ENCODE peak calls at places on chromosome 16, in six cellular contexts. One of them, this sample, is unnamed.

GRCh38 chr16:53449816-53450517 is 15.7 kb downstream of the RBL2 start:
- DNase-seq in heart right ventricle: no peak
- DNase-seq in HL-60: no peak
- DNase-seq in left ventricle myocardium inferior: no peak
- DNase-seq in ascending aorta: no peak
- DNase-seq in neural crest cell: no peak
- DNase-seq in this sample: no peak

GRCh38 chr16:46743232-46743719 is 4.9 kb downstream of the MYLK3 start:
- DNase-seq in heart right ventricle: peak; percentile 47
- DNase-seq in HL-60: peak; percentile 70
- DNase-seq in left ventricle myocardium inferior: peak; percentile 46
- DNase-seq in ascending aorta: peak; percentile 53
- DNase-seq in neural crest cell: no peak
- DNase-seq in this sample: no peak

GRCh38 chr16:57957396-57958392 is 13.2 kb downstream of the CNGB1 start:
- DNase-seq in heart right ventricle: no peak
- DNase-seq in HL-60: no peak
- DNase-seq in left ventricle myocardium inferior: no peak
- DNase-seq in ascending aorta: no peak
- DNase-seq in neural crest cell: no peak
- DNase-seq in this sample: no peak

GRCh38 chr16:86882586-86883280 is 304.4 kb downstream of the FOXL1 start:
- DNase-seq in heart right ventricle: peak; percentile 52
- DNase-seq in HL-60: no peak
- DNase-seq in left ventricle myocardium inferior: peak; percentile 60
- DNase-seq in ascending aorta: peak; percentile 71
- DNase-seq in neural crest cell: no peak
- DNase-seq in this sample: no peak

GRCh38 chr16:89720520-89720858 is 209 bp downstream of the VPS9D1 start:
- DNase-seq in heart right ventricle: peak; percentile 60
- DNase-seq in HL-60: no peak
- DNase-seq in left ventricle myocardium inferior: peak; percentile 62
- DNase-seq in ascending aorta: no peak
- DNase-seq in neural crest cell: no peak
- DNase-seq in this sample: no peak

GRCh38 chr16:3950343-3951193 is 70.1 kb upstream of the CREBBP start:
- DNase-seq in heart right ventricle: peak; percentile 81
- DNase-seq in HL-60: no peak
- DNase-seq in left ventricle myocardium inferior: peak; percentile 86
- DNase-seq in ascending aorta: peak; percentile 95
- DNase-seq in neural crest cell: no peak
- DNase-seq in this sample: no peak

GRCh38 chr16:79845734-79846135 is 245.2 kb upstream of the MAF start:
- DNase-seq in heart right ventricle: no peak
- DNase-seq in HL-60: no peak
- DNase-seq in left ventricle myocardium inferior: no peak
- DNase-seq in ascending aorta: no peak
- DNase-seq in neural crest cell: no peak
- DNase-seq in this sample: no peak

GRCh38 chr16:88924834-88925539 is 52.0 kb downstream of the CBFA2T3 start:
- DNase-seq in heart right ventricle: no peak
- DNase-seq in HL-60: peak; percentile 8
- DNase-seq in left ventricle myocardium inferior: no peak
- DNase-seq in ascending aorta: peak; percentile 76
- DNase-seq in neural crest cell: no peak
- DNase-seq in this sample: no peak

GRCh38 chr16:71474864-71475263 is 12.8 kb upstream of the ZNF23 start:
- DNase-seq in heart right ventricle: no peak
- DNase-seq in HL-60: no peak
- DNase-seq in left ventricle myocardium inferior: no peak
- DNase-seq in ascending aorta: no peak
- DNase-seq in neural crest cell: no peak
- DNase-seq in this sample: no peak

GRCh38 chr16:19876501-19877059 is 8.1 kb downstream of the GPRC5B start:
- DNase-seq in heart right ventricle: no peak
- DNase-seq in HL-60: no peak
- DNase-seq in left ventricle myocardium inferior: no peak
- DNase-seq in ascending aorta: no peak
- DNase-seq in neural crest cell: no peak
- DNase-seq in this sample: no peak

GRCh38 chr16:49019826-49020401 is 261.7 kb downstream of the CBLN1 start:
- DNase-seq in heart right ventricle: no peak
- DNase-seq in HL-60: no peak
- DNase-seq in left ventricle myocardium inferior: no peak
- DNase-seq in ascending aorta: no peak
- DNase-seq in neural crest cell: no peak
- DNase-seq in this sample: no peak

GRCh38 chr16:19245326-19245925 is 40.1 kb upstream of the CLEC19A start:
- DNase-seq in heart right ventricle: no peak
- DNase-seq in HL-60: no peak
- DNase-seq in left ventricle myocardium inferior: no peak
- DNase-seq in ascending aorta: no peak
- DNase-seq in neural crest cell: no peak
- DNase-seq in this sample: no peak

GRCh38 chr16:52827456-52827855 is 225.2 kb downstream of the CHD9NB start:
- DNase-seq in heart right ventricle: no peak
- DNase-seq in HL-60: no peak
- DNase-seq in left ventricle myocardium inferior: no peak
- DNase-seq in ascending aorta: no peak
- DNase-seq in neural crest cell: no peak
- DNase-seq in this sample: no peak

GRCh38 chr16:88681709-88682451 is 4.4 kb downstream of the SNAI3 start:
- DNase-seq in heart right ventricle: peak; percentile 26
- DNase-seq in HL-60: peak; percentile 86
- DNase-seq in left ventricle myocardium inferior: peak; percentile 55
- DNase-seq in ascending aorta: peak; percentile 81
- DNase-seq in neural crest cell: no peak
- DNase-seq in this sample: peak; percentile 92

GRCh38 chr16:980595-980854 is 1.0 kb upstream of the SOX8 start:
- DNase-seq in heart right ventricle: no peak
- DNase-seq in HL-60: no peak
- DNase-seq in left ventricle myocardium inferior: no peak
- DNase-seq in ascending aorta: no peak
- DNase-seq in neural crest cell: no peak
- DNase-seq in this sample: no peak

GRCh38 chr16:67393111-67393789 is at the start of gene TPPP3:
- DNase-seq in heart right ventricle: peak; percentile 95
- DNase-seq in HL-60: no peak
- DNase-seq in left ventricle myocardium inferior: peak; percentile 92
- DNase-seq in ascending aorta: peak; percentile 91
- DNase-seq in neural crest cell: peak; percentile 82
- DNase-seq in this sample: peak; percentile 92

GRCh38 chr16:88505405-88506082 is 52.5 kb downstream of the ZFPM1 start:
- DNase-seq in heart right ventricle: peak; percentile 54
- DNase-seq in HL-60: peak; percentile 8
- DNase-seq in left ventricle myocardium inferior: no peak
- DNase-seq in ascending aorta: no peak
- DNase-seq in neural crest cell: no peak
- DNase-seq in this sample: no peak

GRCh38 chr16:7185689-7186088 is 147.0 kb upstream of the RBFOX1 start:
- DNase-seq in heart right ventricle: no peak
- DNase-seq in HL-60: no peak
- DNase-seq in left ventricle myocardium inferior: no peak
- DNase-seq in ascending aorta: no peak
- DNase-seq in neural crest cell: no peak
- DNase-seq in this sample: no peak

GRCh38 chr16:68388124-68388523 is 60.2 kb downstream of the SMPD3 start:
- DNase-seq in heart right ventricle: no peak
- DNase-seq in HL-60: no peak
- DNase-seq in left ventricle myocardium inferior: no peak
- DNase-seq in ascending aorta: no peak
- DNase-seq in neural crest cell: no peak
- DNase-seq in this sample: no peak

GRCh38 chr16:48366165-48367093 is 18.8 kb downstream of the SIAH1 start:
- DNase-seq in heart right ventricle: no peak
- DNase-seq in HL-60: peak; percentile 91
- DNase-seq in left ventricle myocardium inferior: no peak
- DNase-seq in ascending aorta: peak; percentile 73
- DNase-seq in neural crest cell: no peak
- DNase-seq in this sample: peak; percentile 65

GRCh38 chr16:47925811-47926460 is 229.9 kb downstream of the ABCC12 start:
- DNase-seq in heart right ventricle: no peak
- DNase-seq in HL-60: no peak
- DNase-seq in left ventricle myocardium inferior: no peak
- DNase-seq in ascending aorta: no peak
- DNase-seq in neural crest cell: no peak
- DNase-seq in this sample: no peak

GRCh38 chr16:28063047-28063521 is 430 bp downstream of the GSG1L start:
- DNase-seq in heart right ventricle: no peak
- DNase-seq in HL-60: peak; percentile 73
- DNase-seq in left ventricle myocardium inferior: no peak
- DNase-seq in ascending aorta: no peak
- DNase-seq in neural crest cell: no peak
- DNase-seq in this sample: no peak

GRCh38 chr16:28064150-28064549 is 636 bp upstream of the GSG1L start:
- DNase-seq in heart right ventricle: no peak
- DNase-seq in HL-60: no peak
- DNase-seq in left ventricle myocardium inferior: no peak
- DNase-seq in ascending aorta: no peak
- DNase-seq in neural crest cell: no peak
- DNase-seq in this sample: no peak

GRCh38 chr16:28062261-28063046 is 1.1 kb downstream of the GSG1L start:
- DNase-seq in heart right ventricle: no peak
- DNase-seq in HL-60: no peak
- DNase-seq in left ventricle myocardium inferior: no peak
- DNase-seq in ascending aorta: no peak
- DNase-seq in neural crest cell: no peak
- DNase-seq in this sample: no peak

GRCh38 chr16:28064706-28065249 is 1.3 kb upstream of the GSG1L start:
- DNase-seq in heart right ventricle: no peak
- DNase-seq in HL-60: no peak
- DNase-seq in left ventricle myocardium inferior: no peak
- DNase-seq in ascending aorta: no peak
- DNase-seq in neural crest cell: no peak
- DNase-seq in this sample: no peak

GRCh38 chr16:28063611-28064061 is at the start of gene GSG1L:
- DNase-seq in heart right ventricle: no peak
- DNase-seq in HL-60: no peak
- DNase-seq in left ventricle myocardium inferior: no peak
- DNase-seq in ascending aorta: no peak
- DNase-seq in neural crest cell: no peak
- DNase-seq in this sample: no peak
- TF ChIP-seq CTCF in heart right ventricle: peak; percentile 27
- TF ChIP-seq CTCF in HL-60: no peak
- TF ChIP-seq CTCF in left ventricle myocardium inferior: peak; percentile 39
- TF ChIP-seq CTCF in ascending aorta: peak; percentile 48
- TF ChIP-seq CTCF in neural crest cell: peak; percentile 48
- TF ChIP-seq CTCF in this sample: no peak

GRCh38 chr16:82793550-82794244 is 166.9 kb downstream of the CDH13 start:
- DNase-seq in heart right ventricle: no peak
- DNase-seq in HL-60: no peak
- DNase-seq in left ventricle myocardium inferior: no peak
- DNase-seq in ascending aorta: no peak
- DNase-seq in neural crest cell: no peak
- DNase-seq in this sample: no peak
- TF ChIP-seq CTCF in heart right ventricle: no peak
- TF ChIP-seq CTCF in HL-60: no peak
- TF ChIP-seq CTCF in left ventricle myocardium inferior: no peak
- TF ChIP-seq CTCF in ascending aorta: no peak
- TF ChIP-seq CTCF in neural crest cell: no peak
- TF ChIP-seq CTCF in this sample: no peak

GRCh38 chr16:84990782-84991181 is 20.6 kb downstream of the ZDHHC7 start:
- DNase-seq in heart right ventricle: no peak
- DNase-seq in HL-60: no peak
- DNase-seq in left ventricle myocardium inferior: no peak
- DNase-seq in ascending aorta: no peak
- DNase-seq in neural crest cell: no peak
- DNase-seq in this sample: no peak

GRCh38 chr16:84989791-84990620 is 21.3 kb downstream of the ZDHHC7 start:
- DNase-seq in heart right ventricle: no peak
- DNase-seq in HL-60: no peak
- DNase-seq in left ventricle myocardium inferior: no peak
- DNase-seq in ascending aorta: no peak
- DNase-seq in neural crest cell: no peak
- DNase-seq in this sample: no peak

GRCh38 chr16:84986879-84987278 is 24.5 kb downstream of the ZDHHC7 start:
- DNase-seq in heart right ventricle: no peak
- DNase-seq in HL-60: no peak
- DNase-seq in left ventricle myocardium inferior: peak; percentile 3
- DNase-seq in ascending aorta: no peak
- DNase-seq in neural crest cell: no peak
- DNase-seq in this sample: no peak

GRCh38 chr16:84986102-84986501 is 25.2 kb downstream of the ZDHHC7 start:
- DNase-seq in heart right ventricle: no peak
- DNase-seq in HL-60: no peak
- DNase-seq in left ventricle myocardium inferior: no peak
- DNase-seq in ascending aorta: no peak
- DNase-seq in neural crest cell: no peak
- DNase-seq in this sample: no peak

GRCh38 chr16:84988328-84989080 is 22.8 kb downstream of the ZDHHC7 start:
- DNase-seq in heart right ventricle: no peak
- DNase-seq in HL-60: no peak
- DNase-seq in left ventricle myocardium inferior: peak; percentile 5
- DNase-seq in ascending aorta: no peak
- DNase-seq in neural crest cell: no peak
- DNase-seq in this sample: no peak
- TF ChIP-seq CTCF in heart right ventricle: no peak
- TF ChIP-seq CTCF in HL-60: no peak
- TF ChIP-seq CTCF in left ventricle myocardium inferior: no peak
- TF ChIP-seq CTCF in ascending aorta: no peak
- TF ChIP-seq CTCF in neural crest cell: no peak
- TF ChIP-seq CTCF in this sample: no peak

GRCh38 chr16:24668481-24669001 is 60.9 kb upstream of the TNRC6A start:
- DNase-seq in heart right ventricle: no peak
- DNase-seq in HL-60: no peak
- DNase-seq in left ventricle myocardium inferior: no peak
- DNase-seq in ascending aorta: peak; percentile 89
- DNase-seq in neural crest cell: no peak
- DNase-seq in this sample: no peak

GRCh38 chr16:24674877-24675276 is 54.6 kb upstream of the TNRC6A start:
- DNase-seq in heart right ventricle: no peak
- DNase-seq in HL-60: no peak
- DNase-seq in left ventricle myocardium inferior: no peak
- DNase-seq in ascending aorta: no peak
- DNase-seq in neural crest cell: no peak
- DNase-seq in this sample: no peak

GRCh38 chr16:24670623-24671454 is 58.6 kb upstream of the TNRC6A start:
- DNase-seq in heart right ventricle: peak; percentile 55
- DNase-seq in HL-60: no peak
- DNase-seq in left ventricle myocardium inferior: peak; percentile 64
- DNase-seq in ascending aorta: peak; percentile 92
- DNase-seq in neural crest cell: peak; percentile 20
- DNase-seq in this sample: no peak

GRCh38 chr16:24673155-24673554 is 56.3 kb upstream of the TNRC6A start:
- DNase-seq in heart right ventricle: no peak
- DNase-seq in HL-60: no peak
- DNase-seq in left ventricle myocardium inferior: no peak
- DNase-seq in ascending aorta: no peak
- DNase-seq in neural crest cell: no peak
- DNase-seq in this sample: no peak

DNA sequence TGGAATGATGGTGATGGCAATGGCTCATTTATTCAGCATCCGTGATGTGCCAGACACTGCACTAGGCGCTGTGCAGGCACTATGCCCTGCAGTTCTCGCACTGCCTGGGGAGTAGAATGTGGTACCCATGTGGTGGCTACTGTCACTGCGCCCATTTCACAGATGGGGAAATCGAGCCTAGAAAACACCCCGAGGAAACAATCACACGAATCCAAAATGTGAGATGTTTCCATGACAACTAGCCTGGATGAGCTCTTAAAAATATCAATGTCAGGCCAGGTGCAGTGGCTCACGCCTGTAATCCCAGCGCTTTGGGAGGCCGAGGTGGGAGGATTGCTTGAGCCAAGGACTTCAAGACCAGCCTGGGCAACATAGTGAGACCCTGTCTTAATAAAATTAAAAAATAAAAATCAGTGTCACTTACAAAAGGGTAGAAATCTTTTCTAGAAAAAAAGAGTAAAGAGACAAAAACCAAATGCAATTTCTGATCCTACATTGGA is 57.9 kb upstream of the TNRC6A start:
- DNase-seq in heart right ventricle: no peak
- DNase-seq in HL-60: no peak
- DNase-seq in left ventricle myocardium inferior: no peak
- DNase-seq in ascending aorta: no peak
- DNase-seq in neural crest cell: no peak
- DNase-seq in this sample: no peak
- TF ChIP-seq CTCF in heart right ventricle: no peak
- TF ChIP-seq CTCF in HL-60: no peak
- TF ChIP-seq CTCF in left ventricle myocardium inferior: no peak
- TF ChIP-seq CTCF in ascending aorta: no peak
- TF ChIP-seq CTCF in neural crest cell: no peak
- TF ChIP-seq CTCF in this sample: no peak